ENCODE peak calls at places on chromosome 9, in ten cellular contexts. One of them, this sample, is unnamed.

GRCh38 chr9:121601234-121601633 is 50.2 kb upstream of the DAB2IP start:
- DNase-seq in cardiac muscle cell: no peak
- DNase-seq in psoas muscle: no peak
- DNase-seq in GM12878: no peak
- DNase-seq in breast epithelium: no peak
- DNase-seq in thoracic aorta: no peak
- DNase-seq in mammary epithelial cell: peak; percentile 54
- DNase-seq in lung: no peak
- DNase-seq in ovary: no peak
- DNase-seq in colonic mucosa: no peak
- DNase-seq in this sample: no peak

GRCh38 chr9:124754289-124754688 is 16.8 kb downstream of the NR6A1 start:
- DNase-seq in thoracic aorta: no peak
- DNase-seq in cardiac muscle cell: peak; percentile 34
- DNase-seq in colonic mucosa: no peak
- DNase-seq in ovary: no peak
- DNase-seq in GM12878: no peak
- DNase-seq in psoas muscle: no peak
- DNase-seq in lung: no peak
- DNase-seq in mammary epithelial cell: no peak
- DNase-seq in breast epithelium: no peak
- DNase-seq in this sample: no peak

GRCh38 chr9:68653141-68653595 is 51.9 kb upstream of the PIP5K1B start:
- DNase-seq in GM12878: peak; percentile 72
- DNase-seq in thoracic aorta: no peak
- DNase-seq in breast epithelium: no peak
- DNase-seq in ovary: no peak
- DNase-seq in cardiac muscle cell: no peak
- DNase-seq in lung: no peak
- DNase-seq in mammary epithelial cell: no peak
- DNase-seq in psoas muscle: no peak
- DNase-seq in colonic mucosa: no peak
- DNase-seq in this sample: no peak

GRCh38 chr9:131111854-131112311 is 13.5 kb upstream of the NUP214 start:
- DNase-seq in thoracic aorta: no peak
- DNase-seq in ovary: no peak
- DNase-seq in GM12878: no peak
- DNase-seq in mammary epithelial cell: no peak
- DNase-seq in colonic mucosa: no peak
- DNase-seq in breast epithelium: no peak
- DNase-seq in cardiac muscle cell: no peak
- DNase-seq in lung: no peak
- DNase-seq in psoas muscle: no peak
- DNase-seq in this sample: no peak

GRCh38 chr9:136956604-136957003 is 4.5 kb downstream of the LCN12 start:
- DNase-seq in mammary epithelial cell: no peak
- DNase-seq in GM12878: no peak
- DNase-seq in breast epithelium: no peak
- DNase-seq in colonic mucosa: no peak
- DNase-seq in ovary: no peak
- DNase-seq in cardiac muscle cell: no peak
- DNase-seq in psoas muscle: no peak
- DNase-seq in lung: no peak
- DNase-seq in thoracic aorta: no peak
- DNase-seq in this sample: no peak

GRCh38 chr9:35656340-35656739 is 1.5 kb downstream of the RMRP start:
- DNase-seq in colonic mucosa: no peak
- DNase-seq in psoas muscle: no peak
- DNase-seq in thoracic aorta: no peak
- DNase-seq in GM12878: no peak
- DNase-seq in mammary epithelial cell: no peak
- DNase-seq in cardiac muscle cell: no peak
- DNase-seq in lung: no peak
- DNase-seq in ovary: no peak
- DNase-seq in breast epithelium: no peak
- DNase-seq in this sample: no peak

GRCh38 chr9:113955076-113955752 is 79.1 kb downstream of the ZNF618 start:
- DNase-seq in ovary: no peak
- DNase-seq in lung: no peak
- DNase-seq in breast epithelium: no peak
- DNase-seq in thoracic aorta: peak; percentile 32
- DNase-seq in colonic mucosa: no peak
- DNase-seq in cardiac muscle cell: no peak
- DNase-seq in GM12878: no peak
- DNase-seq in mammary epithelial cell: no peak
- DNase-seq in psoas muscle: no peak
- DNase-seq in this sample: peak; percentile 37

GRCh38 chr9:136720251-136720886 is 8.0 kb downstream of the DIPK1B start:
- DNase-seq in ovary: no peak
- DNase-seq in colonic mucosa: no peak
- DNase-seq in lung: no peak
- DNase-seq in thoracic aorta: no peak
- DNase-seq in mammary epithelial cell: no peak
- DNase-seq in breast epithelium: no peak
- DNase-seq in cardiac muscle cell: no peak
- DNase-seq in psoas muscle: no peak
- DNase-seq in GM12878: no peak
- DNase-seq in this sample: peak; percentile 49

GRCh38 chr9:22041792-22042191 is 32.7 kb upstream of the CDKN2B start:
- DNase-seq in colonic mucosa: peak; percentile 91
- DNase-seq in lung: peak; percentile 66
- DNase-seq in ovary: no peak
- DNase-seq in psoas muscle: no peak
- DNase-seq in GM12878: no peak
- DNase-seq in thoracic aorta: no peak
- DNase-seq in cardiac muscle cell: no peak
- DNase-seq in mammary epithelial cell: peak; percentile 94
- DNase-seq in breast epithelium: no peak
- DNase-seq in this sample: no peak

GRCh38 chr9:34037626-34038025 is 11.1 kb downstream of the UBAP2 start:
- DNase-seq in psoas muscle: no peak
- DNase-seq in colonic mucosa: no peak
- DNase-seq in mammary epithelial cell: no peak
- DNase-seq in cardiac muscle cell: no peak
- DNase-seq in lung: no peak
- DNase-seq in breast epithelium: no peak
- DNase-seq in ovary: no peak
- DNase-seq in GM12878: no peak
- DNase-seq in thoracic aorta: no peak
- DNase-seq in this sample: no peak
- H3K27ac ChIP-seq in psoas muscle: no peak overlapping the region
- H3K27ac ChIP-seq in colonic mucosa: no peak overlapping the region
- H3K27ac ChIP-seq in mammary epithelial cell: no peak overlapping the region
- H3K27ac ChIP-seq in cardiac muscle cell: no peak overlapping the region
- H3K27ac ChIP-seq in lung: no peak overlapping the region
- H3K27ac ChIP-seq in breast epithelium: no peak overlapping the region
- H3K27ac ChIP-seq in ovary: no peak overlapping the region
- H3K27ac ChIP-seq in GM12878: no peak overlapping the region
- H3K27ac ChIP-seq in thoracic aorta: no peak overlapping the region
- H3K27ac ChIP-seq in this sample: no peak overlapping the region

GRCh38 chr9:32072568-32072967 is 311.9 kb upstream of the ACO1 start:
- DNase-seq in cardiac muscle cell: no peak
- DNase-seq in thoracic aorta: no peak
- DNase-seq in ovary: no peak
- DNase-seq in breast epithelium: no peak
- DNase-seq in colonic mucosa: no peak
- DNase-seq in mammary epithelial cell: no peak
- DNase-seq in psoas muscle: no peak
- DNase-seq in GM12878: no peak
- DNase-seq in lung: no peak
- DNase-seq in this sample: no peak
- H3K4me1 ChIP-seq in cardiac muscle cell: no peaks in the 10 kb centered on the region
- H3K4me1 ChIP-seq in thoracic aorta: no peaks in the 10 kb centered on the region
- H3K4me1 ChIP-seq in ovary: no peaks in the 10 kb centered on the region
- H3K4me1 ChIP-seq in breast epithelium: no peaks in the 10 kb centered on the region
- H3K4me1 ChIP-seq in colonic mucosa: no peaks in the 10 kb centered on the region
- H3K4me1 ChIP-seq in mammary epithelial cell: no peaks in the 10 kb centered on the region
- H3K4me1 ChIP-seq in psoas muscle: no peaks in the 10 kb centered on the region
- H3K4me1 ChIP-seq in GM12878: no peaks in the 10 kb centered on the region
- H3K4me1 ChIP-seq in lung: no peaks in the 10 kb centered on the region
- H3K4me1 ChIP-seq in this sample: no peaks in the 10 kb centered on the region

GRCh38 chr9:98255064-98255577 is 328 bp downstream of the TBC1D2 start:
- DNase-seq in mammary epithelial cell: no peak
- DNase-seq in ovary: no peak
- DNase-seq in GM12878: no peak
- DNase-seq in thoracic aorta: no peak
- DNase-seq in lung: no peak
- DNase-seq in cardiac muscle cell: peak; percentile 50
- DNase-seq in psoas muscle: no peak
- DNase-seq in breast epithelium: peak; percentile 54
- DNase-seq in colonic mucosa: peak; percentile 50
- DNase-seq in this sample: no peak

GRCh38 chr9:98256632-98257218 is 1.3 kb upstream of the TBC1D2 start:
- DNase-seq in lung: no peak
- DNase-seq in breast epithelium: no peak
- DNase-seq in psoas muscle: no peak
- DNase-seq in GM12878: no peak
- DNase-seq in ovary: no peak
- DNase-seq in mammary epithelial cell: no peak
- DNase-seq in thoracic aorta: no peak
- DNase-seq in cardiac muscle cell: no peak
- DNase-seq in colonic mucosa: no peak
- DNase-seq in this sample: no peak

GRCh38 chr9:98254236-98255063 is 999 bp downstream of the TBC1D2 start:
- DNase-seq in colonic mucosa: peak; percentile 13
- DNase-seq in lung: no peak
- DNase-seq in thoracic aorta: no peak
- DNase-seq in psoas muscle: no peak
- DNase-seq in breast epithelium: no peak
- DNase-seq in GM12878: no peak
- DNase-seq in mammary epithelial cell: peak; percentile 51
- DNase-seq in ovary: no peak
- DNase-seq in cardiac muscle cell: no peak
- DNase-seq in this sample: no peak

GRCh38 chr9:98253563-98253962 is 1.9 kb downstream of the TBC1D2 start:
- DNase-seq in mammary epithelial cell: no peak
- DNase-seq in GM12878: no peak
- DNase-seq in lung: peak; percentile 59
- DNase-seq in ovary: no peak
- DNase-seq in thoracic aorta: no peak
- DNase-seq in breast epithelium: no peak
- DNase-seq in psoas muscle: no peak
- DNase-seq in colonic mucosa: peak; percentile 16
- DNase-seq in cardiac muscle cell: no peak
- DNase-seq in this sample: no peak

GRCh38 chr9:98255578-98256296 is at the start of gene TBC1D2:
- DNase-seq in GM12878: peak; percentile 85
- DNase-seq in lung: peak; percentile 96
- DNase-seq in psoas muscle: peak; percentile 98
- DNase-seq in mammary epithelial cell: peak; percentile 94
- DNase-seq in colonic mucosa: peak; percentile 98
- DNase-seq in ovary: peak; percentile 92
- DNase-seq in cardiac muscle cell: peak; percentile 93
- DNase-seq in breast epithelium: peak; percentile 97
- DNase-seq in thoracic aorta: peak; percentile 79
- DNase-seq in this sample: peak; percentile 95
- TF ChIP-seq CTCF in GM12878: peak; percentile 21
- TF ChIP-seq CTCF in lung: no peak
- TF ChIP-seq CTCF in psoas muscle: no peak
- TF ChIP-seq CTCF in mammary epithelial cell: peak; percentile 35
- TF ChIP-seq CTCF in colonic mucosa: no peak
- TF ChIP-seq CTCF in ovary: no peak
- TF ChIP-seq CTCF in cardiac muscle cell: peak; percentile 28
- TF ChIP-seq CTCF in breast epithelium: peak; percentile 43
- TF ChIP-seq CTCF in thoracic aorta: no peak
- TF ChIP-seq CTCF in this sample: peak; percentile 28

GRCh38 chr9:107049046-107049824 is 186.3 kb downstream of the ZNF462 start:
- DNase-seq in GM12878: no peak
- DNase-seq in cardiac muscle cell: no peak
- DNase-seq in lung: no peak
- DNase-seq in psoas muscle: no peak
- DNase-seq in mammary epithelial cell: no peak
- DNase-seq in breast epithelium: no peak
- DNase-seq in colonic mucosa: no peak
- DNase-seq in ovary: no peak
- DNase-seq in thoracic aorta: no peak
- DNase-seq in this sample: no peak

GRCh38 chr9:107043886-107044285 is 180.9 kb downstream of the ZNF462 start:
- DNase-seq in breast epithelium: no peak
- DNase-seq in thoracic aorta: no peak
- DNase-seq in ovary: no peak
- DNase-seq in cardiac muscle cell: peak; percentile 27
- DNase-seq in psoas muscle: no peak
- DNase-seq in GM12878: no peak
- DNase-seq in lung: no peak
- DNase-seq in colonic mucosa: no peak
- DNase-seq in mammary epithelial cell: no peak
- DNase-seq in this sample: no peak

GRCh38 chr9:107049825-107050184 is 186.8 kb downstream of the ZNF462 start:
- DNase-seq in ovary: no peak
- DNase-seq in cardiac muscle cell: no peak
- DNase-seq in colonic mucosa: no peak
- DNase-seq in psoas muscle: no peak
- DNase-seq in GM12878: no peak
- DNase-seq in lung: no peak
- DNase-seq in mammary epithelial cell: no peak
- DNase-seq in breast epithelium: no peak
- DNase-seq in thoracic aorta: no peak
- DNase-seq in this sample: no peak

GRCh38 chr9:107044872-107045271 is 181.9 kb downstream of the ZNF462 start:
- DNase-seq in GM12878: no peak
- DNase-seq in thoracic aorta: no peak
- DNase-seq in cardiac muscle cell: no peak
- DNase-seq in mammary epithelial cell: no peak
- DNase-seq in breast epithelium: no peak
- DNase-seq in ovary: no peak
- DNase-seq in colonic mucosa: no peak
- DNase-seq in psoas muscle: peak; percentile 46
- DNase-seq in lung: no peak
- DNase-seq in this sample: no peak

GRCh38 chr9:107046692-107047091 is 183.7 kb downstream of the ZNF462 start:
- DNase-seq in colonic mucosa: no peak
- DNase-seq in GM12878: peak; percentile 58
- DNase-seq in psoas muscle: no peak
- DNase-seq in mammary epithelial cell: no peak
- DNase-seq in thoracic aorta: no peak
- DNase-seq in cardiac muscle cell: no peak
- DNase-seq in ovary: no peak
- DNase-seq in lung: no peak
- DNase-seq in breast epithelium: no peak
- DNase-seq in this sample: no peak
- H3K27ac ChIP-seq in colonic mucosa: no peak overlapping the region
- H3K27ac ChIP-seq in GM12878: no peak overlapping the region
- H3K27ac ChIP-seq in psoas muscle: no peak overlapping the region
- H3K27ac ChIP-seq in mammary epithelial cell: no peak overlapping the region
- H3K27ac ChIP-seq in thoracic aorta: no peak overlapping the region
- H3K27ac ChIP-seq in cardiac muscle cell: no peak overlapping the region
- H3K27ac ChIP-seq in ovary: no peak overlapping the region
- H3K27ac ChIP-seq in lung: no peak overlapping the region
- H3K27ac ChIP-seq in breast epithelium: no peak overlapping the region
- H3K27ac ChIP-seq in this sample: no peak overlapping the region